ENCODE peak calls at places on chromosomes 7 and 10, in six cellular contexts. B, K, E, L, T and Y are unnamed samples.

GRCh38 chr10:104574470-104575213 is 66.4 kb upstream of the SORCS3 start:
- DNase-seq in K (no peak), T (no peak), B (no peak), L (no peak), E (no peak), Y (no peak)

GRCh38 chr7:30918676-30919075 is 7.0 kb downstream of the AQP1 start:
- DNase-seq in T (no peak), E (peak), K (peak), B (no peak), L (no peak), Y (no peak)

GRCh38 chr10:4686644-4686996 is 139.4 kb upstream of the AKR1E2 start:
- DNase-seq in E (no peak), T (peak), L (no peak), B (no peak), K (no peak), Y (no peak)

GRCh38 chr7:136997735-136998134 is 129.3 kb downstream of the CHRM2 start:
- DNase-seq in E (no peak), K (no peak), T (no peak), B (peak), L (no peak), Y (no peak)

GRCh38 chr10:119316729-119317097 is 109.3 kb downstream of the GRK5 start:
- DNase-seq in K (no peak), B (peak), L (no peak), E (no peak), T (peak), Y (no peak)

GRCh38 chr7:131225619-131226101 is 102.0 kb upstream of the MKLN1 start:
- DNase-seq in B (peak), L (peak), T (no peak), E (no peak), K (no peak), Y (no peak)

GRCh38 chr10:14774797-14775196 is at the start of gene FAM107B:
- DNase-seq in L (no peak), T (no peak), B (no peak), E (no peak), K (no peak), Y (no peak)

GRCh38 chr10:31707578-31708411 is 220.8 kb downstream of the ARHGAP12 start:
- DNase-seq in K (peak), T (peak), E (no peak), L (peak), B (peak), Y (peak)

GRCh38 chr7:135712182-135712782 is 15.7 kb downstream of the SLC13A4 start:
- DNase-seq in T (no peak), E (no peak), K (no peak), B (no peak), L (no peak), Y (no peak)

GRCh38 chr7:135712796-135713195 is 15.2 kb downstream of the SLC13A4 start:
- DNase-seq in B (no peak), T (no peak), K (no peak), L (no peak), E (no peak), Y (no peak)

GRCh38 chr7:135715055-135715522 is 12.9 kb downstream of the SLC13A4 start:
- DNase-seq in E (no peak), K (no peak), L (no peak), T (no peak), B (no peak), Y (no peak)

GRCh38 chr7:135714534-135715009 is 13.4 kb downstream of the SLC13A4 start:
- DNase-seq in B (peak), T (peak), L (no peak), K (no peak), E (no peak), Y (peak)

GRCh38 chr7:135713836-135714470 is 14.0 kb downstream of the SLC13A4 start:
- DNase-seq in B (no peak), K (no peak), L (no peak), T (peak), E (no peak), Y (no peak)
- TF ChIP-seq CTCF in B (no peak), K (no peak), L (no peak), T (no peak), E (no peak), Y (no peak)

DNA sequence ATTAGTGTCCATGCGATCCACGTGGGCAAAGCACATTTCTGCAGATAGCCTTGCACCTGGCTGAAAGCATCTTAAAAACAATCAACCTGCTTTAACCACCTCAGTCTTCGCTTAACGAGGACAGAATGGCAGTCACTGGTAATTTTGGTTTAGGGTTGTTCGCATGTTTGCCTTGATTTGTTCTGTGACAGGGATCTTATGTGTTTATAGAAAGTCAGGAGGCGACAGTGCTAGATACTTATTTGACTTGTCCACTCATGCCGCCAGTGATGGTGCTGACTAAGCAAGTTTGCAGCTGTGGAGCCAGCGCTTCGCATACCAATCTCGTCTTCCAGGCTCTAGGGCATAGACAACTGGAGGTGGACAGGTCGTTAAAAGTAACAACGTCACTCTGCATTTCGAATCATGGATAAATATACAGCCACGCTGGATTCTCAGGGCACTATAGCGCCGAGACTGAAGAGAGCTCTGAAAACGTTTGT is 1.2 kb upstream of the TMEM243 start:
- DNase-seq in K (no peak), L (no peak), E (peak), B (peak), T (peak), Y (peak)
- H3K27ac ChIP-seq in K (no peak), L (no peak), E (peak), B (no peak), T (no peak), Y (no peak)

DNA sequence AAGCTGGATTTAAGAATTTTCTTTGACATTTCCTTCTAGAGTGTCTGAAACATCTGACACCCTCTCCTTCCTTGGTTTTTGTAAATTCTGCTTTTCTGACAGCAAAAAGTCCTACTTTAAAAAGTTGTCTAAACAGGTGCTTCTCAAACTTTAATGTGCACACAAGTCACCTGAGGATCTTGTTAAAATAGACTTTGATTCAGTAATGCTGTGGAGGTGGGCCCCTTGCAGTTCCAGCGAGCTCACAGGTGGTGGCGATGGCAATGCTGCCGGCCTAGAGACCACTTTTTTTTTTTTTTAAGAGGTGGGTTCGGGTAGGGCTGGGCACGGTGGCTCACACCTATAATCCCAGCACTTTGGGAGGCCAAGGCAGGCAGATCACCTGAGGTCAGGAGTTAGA is 77.1 kb downstream of the ABCC2 start:
- DNase-seq in E (no peak), L (no peak), K (no peak), T (peak), B (no peak), Y (peak)
- TF ChIP-seq CTCF in E (no peak), L (no peak), K (no peak), T (peak), B (peak), Y (peak)

GRCh38 chr7:106012184-106012583 is 49.1 kb downstream of the CDHR3 start:
- DNase-seq in K (no peak), T (no peak), L (no peak), E (no peak), B (no peak), Y (no peak)

GRCh38 chr7:106010331-106010730 is 47.3 kb downstream of the CDHR3 start:
- DNase-seq in B (no peak), K (no peak), T (no peak), L (no peak), E (no peak), Y (no peak)

GRCh38 chr7:106010866-106011265 is 47.8 kb downstream of the CDHR3 start:
- DNase-seq in E (no peak), B (peak), T (no peak), K (no peak), L (no peak), Y (no peak)

GRCh38 chr7:106006906-106007305 is 43.8 kb downstream of the CDHR3 start:
- DNase-seq in T (no peak), K (no peak), E (no peak), L (no peak), B (no peak), Y (no peak)

GRCh38 chr7:106009511-106010226 is 46.6 kb downstream of the CDHR3 start:
- DNase-seq in E (peak), T (peak), L (peak), K (peak), B (peak), Y (peak)
- H3K27ac ChIP-seq in E (no peak), T (no peak), L (no peak), K (no peak), B (peak), Y (peak)

GRCh38 chr7:116591202-116592040 is 66.6 kb downstream of the CAV1 start:
- DNase-seq in K (no peak), T (peak), L (no peak), E (no peak), B (peak), Y (no peak)
- TF ChIP-seq CTCF in K (peak), T (peak), L (peak), E (peak), B (peak), Y (peak)